ENCODE peak calls at places on chromosomes 4 and X, in six cellular contexts. One of them, this sample, is unnamed.

GRCh38 chr4:116664198-116664597 is 421.2 kb downstream of the TRAM1L1 start:
- DNase-seq in choroid plexus epithelial cell: no peak
- DNase-seq in iPS-NIHi11: peak; percentile 15
- DNase-seq in NCI-H2029 treated with DMSO at 0.1 percent for 48 hours: no peak
- DNase-seq in RPMI8226: peak; percentile 2
- DNase-seq in Kasumi-1: no peak
- DNase-seq in this sample: no peak

GRCh38 chrX:97389761-97390192 is 506.1 kb downstream of the RPA4 start:
- DNase-seq in choroid plexus epithelial cell: peak; percentile 88
- DNase-seq in iPS-NIHi11: no peak
- DNase-seq in NCI-H2029 treated with DMSO at 0.1 percent for 48 hours: no peak
- DNase-seq in RPMI8226: no peak
- DNase-seq in Kasumi-1: no peak
- DNase-seq in this sample: peak; percentile 64

GRCh38 chr4:2825740-2826139 is 17.9 kb upstream of the ADD1 start:
- DNase-seq in choroid plexus epithelial cell: no peak
- DNase-seq in iPS-NIHi11: no peak
- DNase-seq in NCI-H2029 treated with DMSO at 0.1 percent for 48 hours: no peak
- DNase-seq in RPMI8226: no peak
- DNase-seq in Kasumi-1: no peak
- DNase-seq in this sample: no peak

GRCh38 chrX:69034451-69034850 is 130.8 kb downstream of the PJA1 start:
- DNase-seq in choroid plexus epithelial cell: no peak
- DNase-seq in iPS-NIHi11: no peak
- DNase-seq in NCI-H2029 treated with DMSO at 0.1 percent for 48 hours: no peak
- DNase-seq in RPMI8226: no peak
- DNase-seq in Kasumi-1: no peak
- DNase-seq in this sample: no peak

GRCh38 chr4:48708610-48709009 is 71.5 kb downstream of the FRYL start:
- DNase-seq in choroid plexus epithelial cell: no peak
- DNase-seq in iPS-NIHi11: no peak
- DNase-seq in NCI-H2029 treated with DMSO at 0.1 percent for 48 hours: no peak
- DNase-seq in RPMI8226: no peak
- DNase-seq in Kasumi-1: no peak
- DNase-seq in this sample: no peak

GRCh38 chr4:106530034-106530361 is 161.4 kb upstream of the GIMD1 start:
- DNase-seq in choroid plexus epithelial cell: no peak
- DNase-seq in iPS-NIHi11: no peak
- DNase-seq in NCI-H2029 treated with DMSO at 0.1 percent for 48 hours: no peak
- DNase-seq in RPMI8226: no peak
- DNase-seq in Kasumi-1: no peak
- DNase-seq in this sample: no peak

GRCh38 chrX:12007881-12008280 is 130.4 kb upstream of the FRMPD4 start:
- DNase-seq in choroid plexus epithelial cell: peak; percentile 74
- DNase-seq in iPS-NIHi11: no peak
- DNase-seq in NCI-H2029 treated with DMSO at 0.1 percent for 48 hours: no peak
- DNase-seq in RPMI8226: peak; percentile 20
- DNase-seq in Kasumi-1: no peak
- DNase-seq in this sample: peak; percentile 90

GRCh38 chr4:20543131-20543530 is 157.1 kb upstream of the PACRGL start:
- DNase-seq in choroid plexus epithelial cell: no peak
- DNase-seq in iPS-NIHi11: no peak
- DNase-seq in NCI-H2029 treated with DMSO at 0.1 percent for 48 hours: no peak
- DNase-seq in RPMI8226: no peak
- DNase-seq in Kasumi-1: no peak
- DNase-seq in this sample: no peak

GRCh38 chr4:7237863-7238262 is 45.5 kb downstream of the SORCS2 start:
- DNase-seq in choroid plexus epithelial cell: no peak
- DNase-seq in iPS-NIHi11: no peak
- DNase-seq in NCI-H2029 treated with DMSO at 0.1 percent for 48 hours: no peak
- DNase-seq in RPMI8226: no peak
- DNase-seq in Kasumi-1: no peak
- DNase-seq in this sample: no peak

GRCh38 chrX:64176876-64177275 is 28.6 kb downstream of the AMER1 start:
- DNase-seq in choroid plexus epithelial cell: no peak
- DNase-seq in iPS-NIHi11: no peak
- DNase-seq in NCI-H2029 treated with DMSO at 0.1 percent for 48 hours: no peak
- DNase-seq in RPMI8226: no peak
- DNase-seq in Kasumi-1: no peak
- DNase-seq in this sample: no peak

GRCh38 chrX:70527053-70527452 is 82.4 kb downstream of the DLG3 start:
- DNase-seq in choroid plexus epithelial cell: no peak
- DNase-seq in iPS-NIHi11: no peak
- DNase-seq in NCI-H2029 treated with DMSO at 0.1 percent for 48 hours: no peak
- DNase-seq in RPMI8226: no peak
- DNase-seq in Kasumi-1: no peak
- DNase-seq in this sample: no peak

GRCh38 chrX:110691446-110691845 is 104.2 kb downstream of the CHRDL1 start:
- DNase-seq in choroid plexus epithelial cell: no peak
- DNase-seq in iPS-NIHi11: no peak
- DNase-seq in NCI-H2029 treated with DMSO at 0.1 percent for 48 hours: no peak
- DNase-seq in RPMI8226: no peak
- DNase-seq in Kasumi-1: no peak
- DNase-seq in this sample: peak; percentile 19

GRCh38 chr4:17284323-17285175 is 227.3 kb downstream of the QDPR start:
- DNase-seq in choroid plexus epithelial cell: no peak
- DNase-seq in iPS-NIHi11: no peak
- DNase-seq in NCI-H2029 treated with DMSO at 0.1 percent for 48 hours: peak; percentile 51
- DNase-seq in RPMI8226: peak; percentile 21
- DNase-seq in Kasumi-1: no peak
- DNase-seq in this sample: no peak

GRCh38 chr4:70603856-70604255 is 11.8 kb downstream of the AMBN start:
- DNase-seq in choroid plexus epithelial cell: peak; percentile 36
- DNase-seq in iPS-NIHi11: no peak
- DNase-seq in NCI-H2029 treated with DMSO at 0.1 percent for 48 hours: no peak
- DNase-seq in RPMI8226: no peak
- DNase-seq in Kasumi-1: no peak
- DNase-seq in this sample: no peak

GRCh38 chr4:177107288-177107901 is 202.3 kb upstream of the NEIL3 start:
- DNase-seq in choroid plexus epithelial cell: no peak
- DNase-seq in iPS-NIHi11: no peak
- DNase-seq in NCI-H2029 treated with DMSO at 0.1 percent for 48 hours: no peak
- DNase-seq in RPMI8226: no peak
- DNase-seq in Kasumi-1: no peak
- DNase-seq in this sample: no peak

GRCh38 chr4:181960384-181960783 is 282.8 kb upstream of the TENM3 start:
- DNase-seq in choroid plexus epithelial cell: no peak
- DNase-seq in iPS-NIHi11: no peak
- DNase-seq in NCI-H2029 treated with DMSO at 0.1 percent for 48 hours: no peak
- DNase-seq in RPMI8226: no peak
- DNase-seq in Kasumi-1: no peak
- DNase-seq in this sample: no peak

GRCh38 chr4:186227221-186227620 is at the start of gene KLKB1:
- DNase-seq in choroid plexus epithelial cell: peak; percentile 77
- DNase-seq in iPS-NIHi11: no peak
- DNase-seq in NCI-H2029 treated with DMSO at 0.1 percent for 48 hours: peak; percentile 14
- DNase-seq in RPMI8226: peak; percentile 13
- DNase-seq in Kasumi-1: no peak
- DNase-seq in this sample: no peak

GRCh38 chrX:130848763-130849162 is 54.2 kb downstream of the ENOX2 start:
- DNase-seq in choroid plexus epithelial cell: no peak
- DNase-seq in iPS-NIHi11: no peak
- DNase-seq in NCI-H2029 treated with DMSO at 0.1 percent for 48 hours: no peak
- DNase-seq in RPMI8226: no peak
- DNase-seq in Kasumi-1: no peak
- DNase-seq in this sample: no peak

GRCh38 chr4:113540859-113541258 is 220.7 kb downstream of the CAMK2D start:
- DNase-seq in choroid plexus epithelial cell: peak; percentile 29
- DNase-seq in iPS-NIHi11: no peak
- DNase-seq in NCI-H2029 treated with DMSO at 0.1 percent for 48 hours: no peak
- DNase-seq in RPMI8226: no peak
- DNase-seq in Kasumi-1: no peak
- DNase-seq in this sample: no peak

GRCh38 chr4:114108869-114109268 is 129.4 kb upstream of the ARSJ start:
- DNase-seq in choroid plexus epithelial cell: peak; percentile 34
- DNase-seq in iPS-NIHi11: no peak
- DNase-seq in NCI-H2029 treated with DMSO at 0.1 percent for 48 hours: no peak
- DNase-seq in RPMI8226: no peak
- DNase-seq in Kasumi-1: no peak
- DNase-seq in this sample: peak; percentile 82

GRCh38 chr4:77600521-77601451 is 4.8 kb upstream of the CXCL13 start:
- DNase-seq in choroid plexus epithelial cell: peak; percentile 64
- DNase-seq in iPS-NIHi11: peak; percentile 71
- DNase-seq in NCI-H2029 treated with DMSO at 0.1 percent for 48 hours: peak; percentile 38
- DNase-seq in RPMI8226: peak; percentile 26
- DNase-seq in Kasumi-1: peak; percentile 67
- DNase-seq in this sample: peak; percentile 24

GRCh38 chr4:147965873-147966272 is 234.0 kb downstream of the ARHGAP10 start:
- DNase-seq in choroid plexus epithelial cell: no peak
- DNase-seq in iPS-NIHi11: no peak
- DNase-seq in NCI-H2029 treated with DMSO at 0.1 percent for 48 hours: no peak
- DNase-seq in RPMI8226: no peak
- DNase-seq in Kasumi-1: no peak
- DNase-seq in this sample: no peak

GRCh38 chr4:113159901-113160545 is 110.6 kb downstream of the ANK2 start:
- DNase-seq in choroid plexus epithelial cell: no peak
- DNase-seq in iPS-NIHi11: no peak
- DNase-seq in NCI-H2029 treated with DMSO at 0.1 percent for 48 hours: no peak
- DNase-seq in RPMI8226: no peak
- DNase-seq in Kasumi-1: no peak
- DNase-seq in this sample: no peak